ENCODE peak calls at places on chromosomes 11 and 22, in five cellular contexts. One of them, this sample, is unnamed.

GRCh38 chr11:112085822-112086421 is 634 bp downstream of the TIMM8B start:
- DNase-seq in A673: peak
- DNase-seq in spleen: peak
- DNase-seq in thoracic aorta: no peak
- DNase-seq in AG10803: peak
- DNase-seq in this sample: peak

GRCh38 chr11:62392944-62393628 is 25.7 kb upstream of the SCGB1A1 start:
- DNase-seq in A673: no peak
- DNase-seq in spleen: no peak
- DNase-seq in thoracic aorta: no peak
- DNase-seq in AG10803: no peak
- DNase-seq in this sample: peak

GRCh38 chr11:48005878-48006277 is 25.5 kb downstream of the PTPRJ start:
- DNase-seq in A673: no peak
- DNase-seq in spleen: peak
- DNase-seq in thoracic aorta: no peak
- DNase-seq in AG10803: no peak
- DNase-seq in this sample: no peak

GRCh38 chr11:32435511-32435946 is at the start of gene WT1:
- DNase-seq in A673: peak
- DNase-seq in spleen: peak
- DNase-seq in thoracic aorta: no peak
- DNase-seq in AG10803: no peak
- DNase-seq in this sample: no peak

GRCh38 chr22:11253000-11253511 is 4274.9 kb upstream of the OR11H1 start:
- DNase-seq in A673: no peak
- DNase-seq in spleen: peak
- DNase-seq in thoracic aorta: no peak
- DNase-seq in AG10803: no peak
- DNase-seq in this sample: no peak

GRCh38 chr11:127843483-127844396 is 743.6 kb downstream of the ETS1 start:
- DNase-seq in A673: peak
- DNase-seq in spleen: peak
- DNase-seq in thoracic aorta: peak
- DNase-seq in AG10803: peak
- DNase-seq in this sample: peak

GRCh38 chr11:119223856-119224255 is 17.7 kb downstream of the CBL start:
- DNase-seq in A673: no peak
- DNase-seq in spleen: no peak
- DNase-seq in thoracic aorta: no peak
- DNase-seq in AG10803: peak
- DNase-seq in this sample: no peak

GRCh38 chr11:119369035-119369925 is 12.2 kb downstream of the USP2 start:
- DNase-seq in A673: no peak
- DNase-seq in spleen: no peak
- DNase-seq in thoracic aorta: no peak
- DNase-seq in AG10803: peak
- DNase-seq in this sample: no peak

GRCh38 chr22:37747090-37747714 is 50.4 kb downstream of the TRIOBP start:
- DNase-seq in A673: no peak
- DNase-seq in spleen: no peak
- DNase-seq in thoracic aorta: no peak
- DNase-seq in AG10803: peak
- DNase-seq in this sample: peak

GRCh38 chr11:57340228-57340627 is 2.1 kb downstream of the P2RX3 start:
- DNase-seq in A673: peak
- DNase-seq in spleen: peak
- DNase-seq in thoracic aorta: no peak
- DNase-seq in AG10803: peak
- DNase-seq in this sample: no peak

GRCh38 chr11:34493926-34494595 is 19.5 kb downstream of the ELF5 start:
- DNase-seq in A673: no peak
- DNase-seq in spleen: no peak
- DNase-seq in thoracic aorta: no peak
- DNase-seq in AG10803: no peak
- DNase-seq in this sample: no peak

GRCh38 chr22:44130076-44130711 is 50.5 kb upstream of the PARVG start:
- DNase-seq in A673: no peak
- DNase-seq in spleen: peak
- DNase-seq in thoracic aorta: no peak
- DNase-seq in AG10803: no peak
- DNase-seq in this sample: no peak

GRCh38 chr11:115439385-115439784 is 64.8 kb downstream of the CADM1 start:
- DNase-seq in A673: no peak
- DNase-seq in spleen: no peak
- DNase-seq in thoracic aorta: no peak
- DNase-seq in AG10803: peak
- DNase-seq in this sample: peak

GRCh38 chr11:114269498-114269897 is 26.7 kb upstream of the NNMT start:
- DNase-seq in A673: no peak
- DNase-seq in spleen: no peak
- DNase-seq in thoracic aorta: no peak
- DNase-seq in AG10803: no peak
- DNase-seq in this sample: no peak

GRCh38 chr11:84990141-84990540 is 637.0 kb downstream of the DLG2 start:
- DNase-seq in A673: peak
- DNase-seq in spleen: no peak
- DNase-seq in thoracic aorta: no peak
- DNase-seq in AG10803: no peak
- DNase-seq in this sample: no peak

GRCh38 chr11:84993386-84993785 is 633.8 kb downstream of the DLG2 start:
- DNase-seq in A673: peak
- DNase-seq in spleen: no peak
- DNase-seq in thoracic aorta: no peak
- DNase-seq in AG10803: peak
- DNase-seq in this sample: peak
- TF ChIP-seq CTCF in A673: peak
- TF ChIP-seq CTCF in spleen: no peak
- TF ChIP-seq CTCF in thoracic aorta: no peak
- TF ChIP-seq CTCF in AG10803: peak
- TF ChIP-seq CTCF in this sample: peak

GRCh38 chr11:44037658-44037998 is 10.2 kb upstream of the ACCSL start:
- DNase-seq in A673: no peak
- DNase-seq in spleen: no peak
- DNase-seq in thoracic aorta: no peak
- DNase-seq in AG10803: no peak
- DNase-seq in this sample: no peak
- TF ChIP-seq CTCF in A673: no peak
- TF ChIP-seq CTCF in spleen: no peak
- TF ChIP-seq CTCF in thoracic aorta: peak
- TF ChIP-seq CTCF in AG10803: no peak
- TF ChIP-seq CTCF in this sample: no peak

DNA sequence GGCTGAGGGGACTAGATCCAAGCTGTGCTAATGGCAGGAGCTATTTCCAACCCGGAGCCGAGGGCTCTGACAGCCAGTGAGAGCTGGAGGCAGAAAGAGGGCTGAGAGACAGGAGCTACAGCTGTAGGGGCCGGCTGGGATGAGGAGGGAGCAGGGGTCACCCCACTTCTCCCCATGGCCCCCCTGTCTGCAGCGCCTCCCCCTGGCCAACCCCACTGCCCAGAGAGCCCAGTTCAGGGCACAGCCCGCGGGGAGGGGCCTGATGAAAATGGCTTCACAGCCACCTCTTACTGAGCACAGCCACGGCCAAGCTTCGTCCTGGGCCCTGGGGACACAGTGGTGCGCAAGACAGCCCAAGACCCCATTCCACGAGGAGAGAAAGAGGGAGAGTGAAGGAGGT is 27.9 kb downstream of the RPL3 start:
- DNase-seq in A673: no peak
- DNase-seq in spleen: no peak
- DNase-seq in thoracic aorta: no peak
- DNase-seq in AG10803: no peak
- DNase-seq in this sample: no peak
- TF ChIP-seq CTCF in A673: peak
- TF ChIP-seq CTCF in spleen: no peak
- TF ChIP-seq CTCF in thoracic aorta: no peak
- TF ChIP-seq CTCF in AG10803: no peak
- TF ChIP-seq CTCF in this sample: peak

DNA sequence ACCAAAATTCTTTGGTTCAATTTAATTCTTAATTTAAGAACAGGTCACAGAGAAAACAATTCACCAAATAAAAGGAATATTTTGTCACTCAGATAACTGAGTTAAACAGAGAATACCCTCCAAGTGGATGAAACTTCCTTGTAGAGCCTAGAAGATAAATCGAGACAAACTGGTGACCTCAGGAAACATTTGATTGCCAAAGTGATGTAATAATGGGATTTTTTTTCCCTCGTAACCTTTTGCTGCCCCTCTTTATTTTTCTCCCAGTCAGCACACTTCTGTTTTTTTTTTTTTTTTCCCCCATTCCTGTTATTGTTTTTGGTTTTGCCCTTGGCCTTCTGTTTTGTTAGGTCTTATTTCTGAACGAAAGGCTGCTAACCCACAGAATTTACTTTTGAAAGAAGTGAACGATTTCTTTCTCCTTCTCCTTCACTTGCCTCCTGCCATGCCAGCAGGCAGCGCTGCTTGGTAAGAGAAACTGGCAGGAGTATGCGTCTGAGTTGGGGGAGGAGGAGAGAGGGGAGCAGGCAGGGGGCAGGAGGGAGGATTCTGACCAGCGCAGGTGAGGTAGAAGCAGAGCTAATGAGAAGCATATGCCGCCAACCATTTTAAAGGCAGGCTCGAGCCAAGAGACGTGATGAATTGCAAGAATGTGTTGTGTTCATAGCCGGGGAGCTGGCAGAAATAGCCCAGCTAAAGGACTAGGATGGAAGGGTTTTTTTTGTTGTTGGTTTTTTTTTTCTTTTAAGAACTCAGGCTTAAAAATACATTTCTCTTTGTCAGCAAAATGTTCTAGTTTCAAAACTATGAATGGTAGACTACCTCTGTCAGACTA is 121.9 kb upstream of the MTMR2 start:
- DNase-seq in A673: no peak
- DNase-seq in spleen: no peak
- DNase-seq in thoracic aorta: peak
- DNase-seq in AG10803: peak
- DNase-seq in this sample: no peak
- TF ChIP-seq CTCF in A673: peak
- TF ChIP-seq CTCF in spleen: no peak
- TF ChIP-seq CTCF in thoracic aorta: peak
- TF ChIP-seq CTCF in AG10803: peak
- TF ChIP-seq CTCF in this sample: no peak

GRCh38 chr22:18998998-18999397 is 62.9 kb upstream of the PRODH start:
- DNase-seq in A673: peak
- DNase-seq in spleen: no peak
- DNase-seq in thoracic aorta: no peak
- DNase-seq in AG10803: no peak
- DNase-seq in this sample: no peak
- TF ChIP-seq CTCF in A673: peak
- TF ChIP-seq CTCF in spleen: no peak
- TF ChIP-seq CTCF in thoracic aorta: no peak
- TF ChIP-seq CTCF in AG10803: no peak
- TF ChIP-seq CTCF in this sample: peak

DNA sequence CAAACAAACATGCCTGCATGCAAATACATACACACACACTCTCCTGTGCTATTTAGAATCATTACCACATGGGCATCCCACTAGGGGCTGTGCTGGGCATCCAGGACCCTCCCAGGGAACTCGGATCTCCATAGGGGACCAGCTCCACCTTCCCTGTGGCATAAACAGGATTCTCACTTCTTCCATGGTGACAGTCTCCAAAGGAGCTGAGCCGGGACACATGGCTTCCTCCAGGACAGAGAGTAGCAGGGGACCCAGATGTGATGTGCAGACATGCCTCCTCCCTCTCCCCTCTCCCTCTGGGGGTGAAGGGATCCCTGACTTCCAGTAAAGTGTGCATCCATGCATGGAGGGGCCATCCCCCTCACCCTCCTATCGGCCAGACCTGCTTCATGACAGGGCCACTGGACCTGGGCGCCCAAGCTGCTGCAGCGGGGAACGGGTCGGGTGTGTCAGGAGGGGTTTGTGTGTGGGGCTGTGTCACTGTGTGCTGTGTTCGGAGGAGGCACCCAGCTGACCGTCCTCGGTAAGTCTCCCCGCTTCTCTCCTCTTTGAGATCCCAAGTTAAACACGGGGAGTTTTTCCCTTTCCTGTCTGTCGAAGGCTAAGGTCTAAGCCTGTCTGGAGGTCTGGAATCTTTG is 33.4 kb downstream of the IGLL5 start:
- DNase-seq in A673: no peak
- DNase-seq in spleen: no peak
- DNase-seq in thoracic aorta: no peak
- DNase-seq in AG10803: no peak
- DNase-seq in this sample: no peak
- TF ChIP-seq CTCF in A673: no peak
- TF ChIP-seq CTCF in spleen: no peak
- TF ChIP-seq CTCF in thoracic aorta: no peak
- TF ChIP-seq CTCF in AG10803: no peak
- TF ChIP-seq CTCF in this sample: no peak